ENCODE peak calls at places on chromosomes 16 and 17, in six cellular contexts. One of them, this sample, is unnamed.
A peak's percentile ranks its signal among the peaks of the same experiment; 100 is the strongest.

GRCh38 chr17:10265100-10265810 is 66.8 kb upstream of the GAS7 start:
- DNase-seq in AG10803: peak; percentile 94
- DNase-seq in KBM-7: no peak
- DNase-seq in fibroblast of mammary gland: peak; percentile 90
- DNase-seq in GM12865: peak; percentile 58
- DNase-seq in activated T-helper 9 cell treated with anti-CD3 and anti-CD28 coated beads, Interleukin-2, amount 50 U/mL, for 16 hours: no peak
- DNase-seq in this sample: no peak

GRCh38 chr16:5001986-5002385 is 31.7 kb downstream of the NAGPA start:
- DNase-seq in AG10803: no peak
- DNase-seq in activated T-helper 9 cell treated with anti-CD3 and anti-CD28 coated beads, Interleukin-2, amount 50 U/mL, for 16 hours: no peak
- DNase-seq in KBM-7: no peak
- DNase-seq in fibroblast of mammary gland: no peak
- DNase-seq in GM12865: no peak
- DNase-seq in this sample: no peak

GRCh38 chr17:9451919-9452318 is 123.7 kb downstream of the STX8 start:
- DNase-seq in AG10803: no peak
- DNase-seq in GM12865: no peak
- DNase-seq in activated T-helper 9 cell treated with anti-CD3 and anti-CD28 coated beads, Interleukin-2, amount 50 U/mL, for 16 hours: no peak
- DNase-seq in KBM-7: no peak
- DNase-seq in fibroblast of mammary gland: no peak
- DNase-seq in this sample: no peak

GRCh38 chr16:3999479-3999868 is 116.8 kb downstream of the ADCY9 start:
- DNase-seq in fibroblast of mammary gland: peak; percentile 71
- DNase-seq in GM12865: no peak
- DNase-seq in KBM-7: no peak
- DNase-seq in activated T-helper 9 cell treated with anti-CD3 and anti-CD28 coated beads, Interleukin-2, amount 50 U/mL, for 16 hours: no peak
- DNase-seq in AG10803: peak; percentile 82
- DNase-seq in this sample: no peak

GRCh38 chr17:1126801-1127550 is 52.8 kb downstream of the ABR start:
- DNase-seq in GM12865: no peak
- DNase-seq in activated T-helper 9 cell treated with anti-CD3 and anti-CD28 coated beads, Interleukin-2, amount 50 U/mL, for 16 hours: no peak
- DNase-seq in KBM-7: no peak
- DNase-seq in AG10803: no peak
- DNase-seq in fibroblast of mammary gland: no peak
- DNase-seq in this sample: no peak

GRCh38 chr16:17246974-17247718 is 223.6 kb downstream of the XYLT1 start:
- DNase-seq in KBM-7: no peak
- DNase-seq in fibroblast of mammary gland: no peak
- DNase-seq in GM12865: no peak
- DNase-seq in activated T-helper 9 cell treated with anti-CD3 and anti-CD28 coated beads, Interleukin-2, amount 50 U/mL, for 16 hours: no peak
- DNase-seq in AG10803: no peak
- DNase-seq in this sample: no peak

GRCh38 chr17:59498421-59499307 is 66.7 kb upstream of the DHX40 start:
- DNase-seq in KBM-7: no peak
- DNase-seq in GM12865: no peak
- DNase-seq in AG10803: peak; percentile 63
- DNase-seq in activated T-helper 9 cell treated with anti-CD3 and anti-CD28 coated beads, Interleukin-2, amount 50 U/mL, for 16 hours: no peak
- DNase-seq in fibroblast of mammary gland: no peak
- DNase-seq in this sample: no peak

GRCh38 chr17:39110435-39111136 is 40.9 kb downstream of the PLXDC1 start:
- DNase-seq in AG10803: no peak
- DNase-seq in activated T-helper 9 cell treated with anti-CD3 and anti-CD28 coated beads, Interleukin-2, amount 50 U/mL, for 16 hours: no peak
- DNase-seq in GM12865: no peak
- DNase-seq in fibroblast of mammary gland: no peak
- DNase-seq in KBM-7: no peak
- DNase-seq in this sample: no peak

GRCh38 chr16:22664132-22664531 is 149.8 kb upstream of the HS3ST2 start:
- DNase-seq in KBM-7: no peak
- DNase-seq in GM12865: no peak
- DNase-seq in activated T-helper 9 cell treated with anti-CD3 and anti-CD28 coated beads, Interleukin-2, amount 50 U/mL, for 16 hours: no peak
- DNase-seq in AG10803: no peak
- DNase-seq in fibroblast of mammary gland: no peak
- DNase-seq in this sample: no peak

GRCh38 chr17:81154961-81155360 is 10.3 kb upstream of the PVALEF start:
- DNase-seq in GM12865: no peak
- DNase-seq in fibroblast of mammary gland: no peak
- DNase-seq in AG10803: no peak
- DNase-seq in activated T-helper 9 cell treated with anti-CD3 and anti-CD28 coated beads, Interleukin-2, amount 50 U/mL, for 16 hours: no peak
- DNase-seq in KBM-7: no peak
- DNase-seq in this sample: no peak

GRCh38 chr16:28873543-28874201 is 4.6 kb upstream of the ATP2A1 start:
- DNase-seq in activated T-helper 9 cell treated with anti-CD3 and anti-CD28 coated beads, Interleukin-2, amount 50 U/mL, for 16 hours: peak; percentile 43
- DNase-seq in AG10803: no peak
- DNase-seq in GM12865: peak; percentile 47
- DNase-seq in KBM-7: peak; percentile 56
- DNase-seq in fibroblast of mammary gland: peak; percentile 7
- DNase-seq in this sample: peak; percentile 57

GRCh38 chr17:64025732-64026294 is 5.4 kb upstream of the ICAM2 start:
- DNase-seq in GM12865: peak; percentile 94
- DNase-seq in AG10803: peak; percentile 61
- DNase-seq in fibroblast of mammary gland: peak; percentile 70
- DNase-seq in activated T-helper 9 cell treated with anti-CD3 and anti-CD28 coated beads, Interleukin-2, amount 50 U/mL, for 16 hours: peak; percentile 82
- DNase-seq in KBM-7: peak; percentile 93
- DNase-seq in this sample: peak; percentile 96

GRCh38 chr16:87790278-87791023 is 24.7 kb upstream of the KLHDC4 start:
- DNase-seq in fibroblast of mammary gland: no peak
- DNase-seq in KBM-7: no peak
- DNase-seq in GM12865: no peak
- DNase-seq in AG10803: peak; percentile 31
- DNase-seq in activated T-helper 9 cell treated with anti-CD3 and anti-CD28 coated beads, Interleukin-2, amount 50 U/mL, for 16 hours: no peak
- DNase-seq in this sample: no peak

GRCh38 chr17:44757918-44758413 is 822 bp upstream of the ADAM11 start:
- DNase-seq in AG10803: no peak
- DNase-seq in activated T-helper 9 cell treated with anti-CD3 and anti-CD28 coated beads, Interleukin-2, amount 50 U/mL, for 16 hours: no peak
- DNase-seq in KBM-7: no peak
- DNase-seq in GM12865: no peak
- DNase-seq in fibroblast of mammary gland: no peak
- DNase-seq in this sample: no peak

GRCh38 chr17:7856081-7856791 is 1.1 kb downstream of the NAA38 start:
- DNase-seq in AG10803: peak; percentile 20
- DNase-seq in GM12865: peak; percentile 71
- DNase-seq in activated T-helper 9 cell treated with anti-CD3 and anti-CD28 coated beads, Interleukin-2, amount 50 U/mL, for 16 hours: no peak
- DNase-seq in fibroblast of mammary gland: peak; percentile 57
- DNase-seq in KBM-7: peak; percentile 74
- DNase-seq in this sample: no peak

GRCh38 chr17:49278076-49278475 is 47.5 kb upstream of the PHOSPHO1 start:
- DNase-seq in KBM-7: no peak
- DNase-seq in GM12865: no peak
- DNase-seq in activated T-helper 9 cell treated with anti-CD3 and anti-CD28 coated beads, Interleukin-2, amount 50 U/mL, for 16 hours: no peak
- DNase-seq in AG10803: no peak
- DNase-seq in fibroblast of mammary gland: no peak
- DNase-seq in this sample: no peak

GRCh38 chr17:7711356-7711755 is 6.2 kb upstream of the DNAH2 start:
- DNase-seq in fibroblast of mammary gland: no peak
- DNase-seq in GM12865: no peak
- DNase-seq in AG10803: no peak
- DNase-seq in KBM-7: no peak
- DNase-seq in activated T-helper 9 cell treated with anti-CD3 and anti-CD28 coated beads, Interleukin-2, amount 50 U/mL, for 16 hours: no peak
- DNase-seq in this sample: no peak

This sample was measured in central memory CD4-positive, alpha-beta T cell.